ENCODE peak calls at places on chromosomes 1 and 21, in eight cellular contexts. One of them, this sample, is unnamed.

GRCh38 chr1:119308806-119309205 is 59.8 kb upstream of the HAO2 start:
- DNase-seq in brain microvascular endothelial cell: no peak
- DNase-seq in cardiac muscle cell: no peak
- DNase-seq in fibroblast of lung: no peak
- DNase-seq in left ventricle myocardium inferior: no peak
- DNase-seq in HL-60: no peak
- DNase-seq in lung: no peak
- DNase-seq in heart right ventricle: no peak
- DNase-seq in this sample: no peak

GRCh38 chr1:87513270-87513669 is 184.6 kb downstream of the LMO4 start:
- DNase-seq in brain microvascular endothelial cell: no peak
- DNase-seq in lung: no peak
- DNase-seq in left ventricle myocardium inferior: no peak
- DNase-seq in HL-60: no peak
- DNase-seq in cardiac muscle cell: peak; percentile 44
- DNase-seq in fibroblast of lung: peak; percentile 53
- DNase-seq in heart right ventricle: no peak
- DNase-seq in this sample: no peak

GRCh38 chr1:1243261-1243660 is 3.3 kb downstream of the C1QTNF12 start:
- DNase-seq in cardiac muscle cell: no peak
- DNase-seq in left ventricle myocardium inferior: no peak
- DNase-seq in heart right ventricle: no peak
- DNase-seq in lung: no peak
- DNase-seq in HL-60: no peak
- DNase-seq in fibroblast of lung: no peak
- DNase-seq in brain microvascular endothelial cell: no peak
- DNase-seq in this sample: no peak

GRCh38 chr21:44423312-44423821 is 31.9 kb upstream of the LRRC3 start:
- DNase-seq in brain microvascular endothelial cell: no peak
- DNase-seq in cardiac muscle cell: no peak
- DNase-seq in left ventricle myocardium inferior: peak; percentile 2
- DNase-seq in lung: no peak
- DNase-seq in fibroblast of lung: no peak
- DNase-seq in HL-60: no peak
- DNase-seq in heart right ventricle: no peak
- DNase-seq in this sample: no peak

GRCh38 chr21:39885119-39885848 is 18.0 kb downstream of the PCP4 start:
- DNase-seq in fibroblast of lung: no peak
- DNase-seq in cardiac muscle cell: no peak
- DNase-seq in heart right ventricle: peak; percentile 46
- DNase-seq in left ventricle myocardium inferior: peak; percentile 45
- DNase-seq in brain microvascular endothelial cell: no peak
- DNase-seq in HL-60: no peak
- DNase-seq in lung: no peak
- DNase-seq in this sample: no peak

GRCh38 chr1:236489710-236490377 is 33.9 kb upstream of the LGALS8 start:
- DNase-seq in brain microvascular endothelial cell: peak; percentile 44
- DNase-seq in lung: no peak
- DNase-seq in HL-60: no peak
- DNase-seq in heart right ventricle: peak; percentile 23
- DNase-seq in cardiac muscle cell: peak; percentile 81
- DNase-seq in fibroblast of lung: peak; percentile 74
- DNase-seq in left ventricle myocardium inferior: no peak
- DNase-seq in this sample: peak; percentile 53

GRCh38 chr1:91099746-91100621 is 78.1 kb upstream of the ZNF644 start:
- DNase-seq in brain microvascular endothelial cell: no peak
- DNase-seq in lung: no peak
- DNase-seq in HL-60: no peak
- DNase-seq in fibroblast of lung: no peak
- DNase-seq in heart right ventricle: no peak
- DNase-seq in left ventricle myocardium inferior: no peak
- DNase-seq in cardiac muscle cell: no peak
- DNase-seq in this sample: no peak

GRCh38 chr1:151838491-151839412 is 868 bp downstream of the C2CD4D start:
- DNase-seq in fibroblast of lung: no peak
- DNase-seq in lung: no peak
- DNase-seq in heart right ventricle: no peak
- DNase-seq in left ventricle myocardium inferior: no peak
- DNase-seq in brain microvascular endothelial cell: no peak
- DNase-seq in cardiac muscle cell: no peak
- DNase-seq in HL-60: no peak
- DNase-seq in this sample: no peak

GRCh38 chr1:53362270-53362669 is 34.4 kb upstream of the LRP8 start:
- DNase-seq in left ventricle myocardium inferior: no peak
- DNase-seq in heart right ventricle: no peak
- DNase-seq in lung: no peak
- DNase-seq in HL-60: no peak
- DNase-seq in brain microvascular endothelial cell: no peak
- DNase-seq in fibroblast of lung: no peak
- DNase-seq in cardiac muscle cell: no peak
- DNase-seq in this sample: no peak

GRCh38 chr21:31665397-31665796 is 5.9 kb downstream of the SOD1 start:
- DNase-seq in heart right ventricle: no peak
- DNase-seq in left ventricle myocardium inferior: no peak
- DNase-seq in fibroblast of lung: no peak
- DNase-seq in brain microvascular endothelial cell: peak; percentile 4
- DNase-seq in lung: no peak
- DNase-seq in cardiac muscle cell: peak; percentile 49
- DNase-seq in HL-60: no peak
- DNase-seq in this sample: no peak

GRCh38 chr1:1144122-1144842 is 28.4 kb upstream of the C1orf159 start:
- DNase-seq in brain microvascular endothelial cell: no peak
- DNase-seq in HL-60: no peak
- DNase-seq in fibroblast of lung: no peak
- DNase-seq in lung: peak; percentile 56
- DNase-seq in left ventricle myocardium inferior: no peak
- DNase-seq in heart right ventricle: no peak
- DNase-seq in cardiac muscle cell: no peak
- DNase-seq in this sample: no peak

GRCh38 chr1:9733160-9733789 is 81.7 kb downstream of the PIK3CD start:
- DNase-seq in HL-60: no peak
- DNase-seq in cardiac muscle cell: no peak
- DNase-seq in heart right ventricle: no peak
- DNase-seq in left ventricle myocardium inferior: no peak
- DNase-seq in lung: no peak
- DNase-seq in brain microvascular endothelial cell: no peak
- DNase-seq in fibroblast of lung: no peak
- DNase-seq in this sample: no peak

GRCh38 chr1:25099343-25099951 is 132.9 kb downstream of the SYF2 start:
- DNase-seq in brain microvascular endothelial cell: no peak
- DNase-seq in cardiac muscle cell: no peak
- DNase-seq in HL-60: peak; percentile 94
- DNase-seq in left ventricle myocardium inferior: no peak
- DNase-seq in fibroblast of lung: no peak
- DNase-seq in lung: no peak
- DNase-seq in heart right ventricle: no peak
- DNase-seq in this sample: no peak

GRCh38 chr1:209430107-209430506 is 153.4 kb upstream of the CAMK1G start:
- DNase-seq in lung: no peak
- DNase-seq in heart right ventricle: no peak
- DNase-seq in cardiac muscle cell: no peak
- DNase-seq in fibroblast of lung: no peak
- DNase-seq in left ventricle myocardium inferior: no peak
- DNase-seq in brain microvascular endothelial cell: no peak
- DNase-seq in HL-60: no peak
- DNase-seq in this sample: no peak

GRCh38 chr1:209425959-209426358 is 157.6 kb upstream of the CAMK1G start:
- DNase-seq in cardiac muscle cell: no peak
- DNase-seq in heart right ventricle: no peak
- DNase-seq in HL-60: no peak
- DNase-seq in fibroblast of lung: no peak
- DNase-seq in lung: no peak
- DNase-seq in brain microvascular endothelial cell: no peak
- DNase-seq in left ventricle myocardium inferior: no peak
- DNase-seq in this sample: no peak

GRCh38 chr1:209428241-209428921 is 155.1 kb upstream of the CAMK1G start:
- DNase-seq in HL-60: no peak
- DNase-seq in left ventricle myocardium inferior: no peak
- DNase-seq in lung: no peak
- DNase-seq in fibroblast of lung: no peak
- DNase-seq in cardiac muscle cell: no peak
- DNase-seq in heart right ventricle: no peak
- DNase-seq in brain microvascular endothelial cell: no peak
- DNase-seq in this sample: peak; percentile 93

GRCh38 chr1:209427277-209427676 is 156.2 kb upstream of the CAMK1G start:
- DNase-seq in heart right ventricle: no peak
- DNase-seq in cardiac muscle cell: no peak
- DNase-seq in brain microvascular endothelial cell: no peak
- DNase-seq in fibroblast of lung: no peak
- DNase-seq in lung: no peak
- DNase-seq in HL-60: no peak
- DNase-seq in left ventricle myocardium inferior: no peak
- DNase-seq in this sample: no peak

DNA sequence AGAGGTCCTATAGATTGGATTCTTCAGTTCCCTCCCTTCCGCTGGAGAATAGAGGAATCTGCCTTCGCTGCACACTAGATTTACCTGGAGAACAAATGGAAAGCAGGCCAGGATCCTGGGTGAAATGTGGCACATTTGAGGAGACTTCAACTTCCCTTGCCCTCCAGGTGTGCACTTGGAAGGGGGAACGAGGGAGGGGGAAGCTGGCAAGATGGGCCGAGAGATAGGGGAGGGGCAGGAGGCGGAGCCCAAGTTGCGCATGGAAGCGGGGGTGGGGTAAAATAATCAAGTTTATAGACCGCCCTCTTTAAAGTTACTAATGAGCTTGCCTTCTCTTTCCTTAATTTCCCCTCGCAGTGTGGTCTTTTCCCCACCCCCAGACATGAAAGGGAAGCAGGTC is 155.7 kb upstream of the CAMK1G start:
- DNase-seq in left ventricle myocardium inferior: no peak
- DNase-seq in brain microvascular endothelial cell: no peak
- DNase-seq in cardiac muscle cell: no peak
- DNase-seq in fibroblast of lung: no peak
- DNase-seq in heart right ventricle: no peak
- DNase-seq in HL-60: no peak
- DNase-seq in lung: no peak
- DNase-seq in this sample: peak; percentile 72
- H3K27ac ChIP-seq in left ventricle myocardium inferior: no peak overlapping the region
- H3K27ac ChIP-seq in brain microvascular endothelial cell: no peak overlapping the region
- H3K27ac ChIP-seq in cardiac muscle cell: no peak overlapping the region
- H3K27ac ChIP-seq in fibroblast of lung: no peak overlapping the region
- H3K27ac ChIP-seq in heart right ventricle: no peak overlapping the region
- H3K27ac ChIP-seq in HL-60: no peak overlapping the region
- H3K27ac ChIP-seq in lung: no peak overlapping the region
- H3K27ac ChIP-seq in this sample: peak overlapping the region; percentile 100

DNA sequence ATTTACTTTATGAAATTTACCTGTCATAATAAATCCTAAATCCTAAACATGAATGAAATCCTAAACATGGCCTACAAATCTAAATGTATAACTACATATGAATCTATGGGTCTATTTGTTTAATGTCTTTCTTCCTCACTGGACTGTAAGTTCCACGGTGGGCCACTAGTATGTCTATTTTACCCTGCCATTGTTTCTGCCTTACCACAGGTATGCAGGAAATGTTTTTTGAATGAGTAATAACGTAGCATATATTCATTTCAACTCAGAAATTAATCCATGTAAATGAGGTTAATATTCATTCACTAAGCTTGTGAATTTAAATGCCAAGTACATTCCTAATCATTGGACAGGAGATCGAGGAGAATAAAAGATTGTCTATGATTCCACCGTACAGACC is 35.3 kb downstream of the B3GALNT2 start:
- DNase-seq in HL-60: no peak
- DNase-seq in lung: no peak
- DNase-seq in cardiac muscle cell: peak; percentile 61
- DNase-seq in fibroblast of lung: peak; percentile 16
- DNase-seq in heart right ventricle: no peak
- DNase-seq in brain microvascular endothelial cell: peak; percentile 58
- DNase-seq in left ventricle myocardium inferior: no peak
- DNase-seq in this sample: peak; percentile 83
- TF ChIP-seq CTCF in HL-60: no peak
- TF ChIP-seq CTCF in lung: no peak
- TF ChIP-seq CTCF in cardiac muscle cell: no peak
- TF ChIP-seq CTCF in fibroblast of lung: peak; percentile 4
- TF ChIP-seq CTCF in heart right ventricle: no peak
- TF ChIP-seq CTCF in brain microvascular endothelial cell: peak; percentile 40
- TF ChIP-seq CTCF in left ventricle myocardium inferior: no peak
- TF ChIP-seq CTCF in this sample: peak; percentile 9

DNA sequence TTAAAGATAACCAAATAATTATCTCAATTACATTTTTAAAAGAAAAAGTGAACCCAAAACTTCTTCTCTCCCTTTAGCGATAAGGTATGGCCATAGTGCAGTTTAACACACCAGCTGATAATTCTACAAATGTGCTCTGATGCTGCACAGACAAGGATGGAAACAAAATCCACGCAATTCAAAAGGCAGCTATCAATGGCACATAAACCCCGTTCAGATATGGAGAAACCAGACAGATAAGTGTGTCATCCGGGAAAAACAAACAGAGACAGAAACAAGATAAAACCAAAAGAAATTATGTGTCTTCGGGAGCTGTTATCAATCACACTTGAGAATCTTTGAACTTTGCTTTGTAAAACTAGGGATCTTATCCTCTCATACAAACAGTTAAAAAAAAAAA is 73.6 kb downstream of the SIPA1L2 start:
- DNase-seq in brain microvascular endothelial cell: no peak
- DNase-seq in left ventricle myocardium inferior: no peak
- DNase-seq in HL-60: no peak
- DNase-seq in fibroblast of lung: no peak
- DNase-seq in lung: no peak
- DNase-seq in heart right ventricle: no peak
- DNase-seq in cardiac muscle cell: no peak
- DNase-seq in this sample: no peak
- H3K27ac ChIP-seq in brain microvascular endothelial cell: no peak overlapping the region
- H3K27ac ChIP-seq in left ventricle myocardium inferior: peak overlapping the region; percentile 77
- H3K27ac ChIP-seq in HL-60: no peak overlapping the region
- H3K27ac ChIP-seq in fibroblast of lung: no peak overlapping the region
- H3K27ac ChIP-seq in lung: no peak overlapping the region
- H3K27ac ChIP-seq in heart right ventricle: no peak overlapping the region
- H3K27ac ChIP-seq in cardiac muscle cell: peak overlapping the region; percentile 82
- H3K27ac ChIP-seq in this sample: no peak overlapping the region

GRCh38 chr21:42256316-42256715 is 37.4 kb downstream of the ABCG1 start:
- DNase-seq in fibroblast of lung: no peak
- DNase-seq in heart right ventricle: no peak
- DNase-seq in left ventricle myocardium inferior: no peak
- DNase-seq in HL-60: no peak
- DNase-seq in lung: no peak
- DNase-seq in cardiac muscle cell: no peak
- DNase-seq in brain microvascular endothelial cell: no peak
- DNase-seq in this sample: no peak
- TF ChIP-seq CTCF in fibroblast of lung: no peak
- TF ChIP-seq CTCF in heart right ventricle: no peak
- TF ChIP-seq CTCF in left ventricle myocardium inferior: no peak
- TF ChIP-seq CTCF in HL-60: no peak
- TF ChIP-seq CTCF in lung: no peak
- TF ChIP-seq CTCF in cardiac muscle cell: no peak
- TF ChIP-seq CTCF in brain microvascular endothelial cell: no peak
- TF ChIP-seq CTCF in this sample: no peak

DNA sequence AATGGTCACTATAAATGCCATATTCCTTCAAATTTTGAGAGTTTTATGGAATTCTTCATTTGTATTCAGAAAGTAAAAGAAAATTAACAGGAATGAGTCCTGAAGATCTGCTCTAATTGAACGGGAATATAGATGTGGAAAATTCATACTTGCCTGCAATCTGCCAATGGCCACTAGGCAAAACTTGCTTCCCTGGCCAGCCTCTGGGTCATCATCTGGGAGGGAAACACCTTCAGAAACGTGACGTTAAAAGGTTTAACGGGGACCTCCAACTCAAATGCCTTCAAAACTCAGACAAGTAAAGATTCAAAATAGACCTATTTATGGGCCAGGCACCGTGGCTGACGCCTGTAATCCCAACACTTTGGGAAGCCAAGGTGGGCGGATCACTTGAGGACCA is 21.7 kb upstream of the CTSK start:
- DNase-seq in heart right ventricle: no peak
- DNase-seq in left ventricle myocardium inferior: no peak
- DNase-seq in lung: no peak
- DNase-seq in cardiac muscle cell: no peak
- DNase-seq in brain microvascular endothelial cell: no peak
- DNase-seq in fibroblast of lung: no peak
- DNase-seq in HL-60: no peak
- DNase-seq in this sample: no peak
- H3K27ac ChIP-seq in heart right ventricle: no peak overlapping the region
- H3K27ac ChIP-seq in left ventricle myocardium inferior: no peak overlapping the region
- H3K27ac ChIP-seq in lung: no peak overlapping the region
- H3K27ac ChIP-seq in cardiac muscle cell: no peak overlapping the region
- H3K27ac ChIP-seq in brain microvascular endothelial cell: no peak overlapping the region
- H3K27ac ChIP-seq in fibroblast of lung: no peak overlapping the region
- H3K27ac ChIP-seq in HL-60: no peak overlapping the region
- H3K27ac ChIP-seq in this sample: no peak overlapping the region